ENCODE peak calls at places on chromosome 16, in seven cellular contexts. B is D721Med, I is neural progenitor cell, P is NCI-H1105 treated with DMSO at 0.1 percent for 48 hours, J is H7, M is osteocyte, A is ureter. Y is an unnamed sample.
A peak's percentile ranks its signal among the peaks of the same experiment; 100 is the strongest.

GRCh38 chr16:73996624-73997339 is 299.8 kb upstream of the PSMD7 start:
- DNase-seq in B (no peak), I (no peak), P (no peak), J (no peak), M (no peak), A (peak; percentile 58), Y (no peak)

GRCh38 chr16:68072038-68072695 is 13.0 kb upstream of the NFATC3 start:
- DNase-seq in B (no peak), I (no peak), P (no peak), J (no peak), M (peak; percentile 81), A (peak; percentile 68), Y (no peak)

GRCh38 chr16:24318670-24319069 is 62.5 kb downstream of the CACNG3 start:
- DNase-seq in B (no peak), I (peak; percentile 21), P (no peak), J (peak; percentile 71), M (no peak), A (no peak), Y (no peak)

GRCh38 chr16:64362193-64362592 is 759.7 kb downstream of the CDH11 start:
- DNase-seq in B (no peak), I (no peak), P (no peak), J (no peak), M (no peak), A (no peak), Y (no peak)

GRCh38 chr16:56269824-56270684 is 78.8 kb downstream of the GNAO1 start:
- DNase-seq in B (no peak), I (peak; percentile 20), P (no peak), J (peak; percentile 67), M (no peak), A (no peak), Y (no peak)

GRCh38 chr16:49886554-49887121 is 30.7 kb upstream of the ZNF423 start:
- DNase-seq in B (no peak), I (no peak), P (no peak), J (no peak), M (no peak), A (no peak), Y (no peak)

GRCh38 chr16:89643769-89644300 is 13.7 kb downstream of the CHMP1A start:
- DNase-seq in B (no peak), I (no peak), P (no peak), J (no peak), M (no peak), A (no peak), Y (no peak)

GRCh38 chr16:16183562-16183961 is 39.7 kb downstream of the ABCC6 start:
- DNase-seq in B (no peak), I (peak; percentile 41), P (no peak), J (peak; percentile 74), M (no peak), A (no peak), Y (no peak)

GRCh38 chr16:70252355-70252988 is 732 bp upstream of the EXOSC6 start:
- DNase-seq in B (no peak), I (peak; percentile 63), P (no peak), J (peak; percentile 80), M (peak; percentile 85), A (no peak), Y (no peak)

GRCh38 chr16:29789775-29790182 is 772 bp upstream of the KIF22 start:
- DNase-seq in B (no peak), I (no peak), P (no peak), J (peak; percentile 71), M (no peak), A (no peak), Y (no peak)

GRCh38 chr16:86251682-86252081 is 258.6 kb upstream of the FOXF1 start:
- DNase-seq in B (no peak), I (no peak), P (no peak), J (no peak), M (no peak), A (no peak), Y (no peak)

GRCh38 chr16:4402439-4403132 is 13.8 kb downstream of the CORO7 start:
- DNase-seq in B (peak; percentile 99), I (peak; percentile 92), P (peak; percentile 41), J (peak; percentile 99), M (peak; percentile 95), A (peak; percentile 86), Y (no peak)

GRCh38 chr16:89711601-89712475 is 8.9 kb downstream of the VPS9D1 start:
- DNase-seq in B (peak; percentile 88), I (peak; percentile 65), P (peak; percentile 14), J (peak; percentile 98), M (no peak), A (no peak), Y (no peak)

GRCh38 chr16:64445649-64446048 is 676.2 kb downstream of the CDH11 start:
- DNase-seq in B (no peak), I (no peak), P (no peak), J (no peak), M (no peak), A (no peak), Y (no peak)

GRCh38 chr16:3690991-3691720 is 26.2 kb downstream of the TRAP1 start:
- DNase-seq in B (no peak), I (no peak), P (no peak), J (no peak), M (no peak), A (peak; percentile 54), Y (no peak)

GRCh38 chr16:78976212-78976611 is 624.3 kb downstream of the MAF start:
- DNase-seq in B (no peak), I (no peak), P (no peak), J (no peak), M (no peak), A (no peak), Y (no peak)

GRCh38 chr16:27334874-27335273 is 21.1 kb downstream of the IL4R start:
- DNase-seq in B (no peak), I (no peak), P (no peak), J (no peak), M (no peak), A (no peak), Y (no peak)

Y was measured in esophagus squamous epithelium.